ENCODE peak calls at places on chromosomes 12 and 14, in six cellular contexts. A is AG08396, M is progenitor cell of endocrine pancreas, L is thoracic aorta, D is mesothelial cell of epicardium, H is ovary. U is an unnamed sample.

GRCh38 chr14:64878775-64879634 is 702 bp downstream of the SPTB start:
- DNase-seq in L (no peak), D (no peak), M (no peak), A (no peak), H (no peak), U (no peak)

GRCh38 chr12:53365245-53365904 is 14.6 kb upstream of the SP1 start:
- DNase-seq in L (no peak), M (no peak), A (no peak), H (no peak), D (no peak), U (no peak)

GRCh38 chr14:23829736-23830474 is 123.7 kb upstream of the DHRS4 start:
- DNase-seq in M (no peak), D (no peak), H (peak; percentile 22), A (peak; percentile 70), L (peak; percentile 11), U (peak; percentile 79)

GRCh38 chr12:12349711-12350665 is at the start of gene MANSC1:
- DNase-seq in H (peak; percentile 60), L (no peak), D (peak; percentile 36), A (peak; percentile 75), M (peak; percentile 77), U (no peak)

GRCh38 chr14:50351016-50351415 is 38.9 kb downstream of the DMAC2L start:
- DNase-seq in M (no peak), L (no peak), H (no peak), A (no peak), D (no peak), U (peak; percentile 78)

GRCh38 chr12:29562167-29562776 is 64.8 kb upstream of the OVCH1 start:
- DNase-seq in H (peak; percentile 29), A (peak; percentile 27), M (no peak), L (no peak), D (no peak), U (peak; percentile 37)

GRCh38 chr12:104345234-104346066 is 41.9 kb downstream of the EID3 start:
- DNase-seq in M (no peak), L (no peak), D (no peak), H (no peak), A (no peak), U (no peak)

GRCh38 chr12:27515671-27516070 is 8.3 kb upstream of the PPFIBP1 start:
- DNase-seq in D (no peak), A (no peak), H (no peak), M (no peak), L (no peak), U (no peak)

GRCh38 chr12:47870175-47870781 is 34.5 kb downstream of the VDR start:
- DNase-seq in D (no peak), A (peak; percentile 55), H (no peak), M (no peak), L (peak; percentile 18), U (no peak)

GRCh38 chr14:38127784-38128183 is 79.9 kb upstream of the SSTR1 start:
- DNase-seq in A (peak; percentile 6), L (no peak), D (no peak), H (no peak), M (no peak), U (no peak)

U was measured in SJSA1.